ENCODE peak calls at places on chromosomes 1 and 21, in nine cellular contexts. U is hepatocyte, B is SK-N-SH, N is PC-3, V is neural progenitor cell, O is HCT116, Q is MM.1S, I is GM23338, F is OCI-LY7. X is an unnamed sample. For H3K4me1, the result is how much of the 10 kb centered on the place peaks cover.

GRCh38 chr1:72586023-72586685 is 303.8 kb upstream of the NEGR1 start:
- DNase-seq in U (no peak), B (no peak), N (no peak), V (no peak), O (no peak), Q (no peak), I (no peak), F (no peak), X (no peak)

GRCh38 chr1:164440222-164440621 is 118.8 kb upstream of the PBX1 start:
- DNase-seq in U (peak), B (peak), N (peak), V (peak), O (no peak), Q (peak), I (peak), F (no peak), X (peak)

GRCh38 chr1:43653339-43653738 is 3.4 kb downstream of the KDM4A start:
- DNase-seq in U (peak), B (no peak), N (peak), V (peak), O (no peak), Q (peak), I (peak), F (peak), X (peak)

GRCh38 chr1:2983706-2984398 is 37.4 kb upstream of the ACTRT2 start:
- DNase-seq in U (no peak), B (no peak), N (no peak), V (no peak), O (no peak), Q (no peak), I (no peak), F (no peak), X (no peak)

GRCh38 chr1:218778731-218779130 is 394.9 kb upstream of the LYPLAL1 start:
- DNase-seq in U (no peak), B (peak), N (peak), V (no peak), O (no peak), Q (no peak), I (no peak), F (no peak), X (no peak)

GRCh38 chr1:64550505-64550904 is 80.6 kb downstream of the CACHD1 start:
- DNase-seq in U (no peak), B (no peak), N (no peak), V (no peak), O (no peak), Q (no peak), I (no peak), F (no peak), X (no peak)

GRCh38 chr1:7633521-7634245 is 137.4 kb upstream of the VAMP3 start:
- DNase-seq in U (no peak), B (no peak), N (no peak), V (no peak), O (no peak), Q (no peak), I (no peak), F (no peak), X (no peak)

GRCh38 chr1:162222019-162222418 is 152.5 kb downstream of the NOS1AP start:
- DNase-seq in U (no peak), B (no peak), N (no peak), V (no peak), O (no peak), Q (no peak), I (no peak), F (no peak), X (no peak)

GRCh38 chr1:241555526-241555925 is 23.3 kb downstream of the KMO start:
- DNase-seq in U (no peak), B (no peak), N (peak), V (no peak), O (no peak), Q (no peak), I (no peak), F (no peak), X (no peak)

GRCh38 chr1:42753070-42753469 is 13.0 kb upstream of the CLDN19 start:
- DNase-seq in U (no peak), B (no peak), N (no peak), V (no peak), O (no peak), Q (no peak), I (no peak), F (no peak), X (peak)

GRCh38 chr1:175822575-175822974 is 79.2 kb upstream of the TNR start:
- DNase-seq in U (no peak), B (no peak), N (peak), V (no peak), O (no peak), Q (no peak), I (no peak), F (no peak), X (peak)

GRCh38 chr1:20974069-20974468 is 187.0 kb upstream of the HP1BP3 start:
- DNase-seq in U (no peak), B (no peak), N (no peak), V (no peak), O (no peak), Q (no peak), I (no peak), F (no peak), X (peak)

GRCh38 chr1:7518411-7518810 is 252.7 kb upstream of the VAMP3 start:
- DNase-seq in U (no peak), B (no peak), N (no peak), V (no peak), O (no peak), Q (no peak), I (no peak), F (no peak), X (no peak)

GRCh38 chr1:70057500-70057899 is 147.9 kb downstream of the LRRC40 start:
- DNase-seq in U (no peak), B (no peak), N (no peak), V (no peak), O (no peak), Q (no peak), I (no peak), F (no peak), X (peak)

GRCh38 chr1:227316941-227317540 is 1.3 kb downstream of the CDC42BPA start:
- DNase-seq in U (no peak), B (peak), N (peak), V (peak), O (no peak), Q (no peak), I (no peak), F (no peak), X (peak)

GRCh38 chr1:178490967-178491366 is 5.8 kb downstream of the CLEC20A start:
- DNase-seq in U (no peak), B (no peak), N (no peak), V (no peak), O (no peak), Q (no peak), I (no peak), F (no peak), X (no peak)

GRCh38 chr1:156204686-156205085 is 8.1 kb upstream of the PMF1 start:
- DNase-seq in U (no peak), B (no peak), N (no peak), V (no peak), O (no peak), Q (no peak), I (no peak), F (no peak), X (no peak)

GRCh38 chr21:26659181-26659580 is 86.1 kb upstream of the CYYR1 start:
- DNase-seq in U (no peak), B (no peak), N (no peak), V (no peak), O (no peak), Q (no peak), I (no peak), F (no peak), X (no peak)

GRCh38 chr1:187396929-187397796 is 568.4 kb downstream of the PLA2G4A start:
- DNase-seq in U (no peak), B (no peak), N (no peak), V (peak), O (no peak), Q (no peak), I (peak), F (no peak), X (no peak)

GRCh38 chr1:95023399-95024050 is 49.2 kb downstream of the ALG14 start:
- DNase-seq in U (no peak), B (no peak), N (peak), V (no peak), O (no peak), Q (no peak), I (no peak), F (no peak), X (peak)

GRCh38 chr1:3238705-3239278 is 169.8 kb downstream of the PRDM16 start:
- DNase-seq in U (no peak), B (no peak), N (no peak), V (no peak), O (no peak), Q (no peak), I (no peak), F (no peak), X (no peak)

GRCh38 chr1:100642826-100643225 is 76.7 kb upstream of the VCAM1 start:
- DNase-seq in U (no peak), B (no peak), N (no peak), V (no peak), O (no peak), Q (no peak), I (no peak), F (no peak), X (no peak)

GRCh38 chr1:25545767-25546166 is 2.4 kb downstream of the LDLRAP1 start:
- DNase-seq in U (no peak), B (no peak), N (no peak), V (no peak), O (no peak), Q (no peak), I (no peak), F (peak), X (no peak)

GRCh38 chr1:1847501-1848289 is 43.2 kb downstream of the GNB1 start:
- DNase-seq in U (no peak), B (no peak), N (no peak), V (no peak), O (no peak), Q (no peak), I (no peak), F (peak), X (no peak)

GRCh38 chr1:8422439-8423133 is 104.7 kb downstream of the SLC45A1 start:
- DNase-seq in U (peak), B (peak), N (peak), V (peak), O (no peak), Q (no peak), I (peak), F (peak), X (peak)

GRCh38 chr1:156592910-156593732 is 1.5 kb downstream of the NAXE start:
- DNase-seq in U (no peak), B (no peak), N (no peak), V (no peak), O (no peak), Q (peak), I (no peak), F (peak), X (peak)

GRCh38 chr1:199690520-199690919 is 337.0 kb upstream of the NR5A2 start:
- DNase-seq in U (no peak), B (no peak), N (no peak), V (no peak), O (no peak), Q (no peak), I (no peak), F (peak), X (no peak)

GRCh38 chr1:153349363-153350340 is 1.0 kb upstream of the PGLYRP4 start:
- DNase-seq in U (no peak), B (no peak), N (no peak), V (no peak), O (no peak), Q (no peak), I (no peak), F (no peak), X (no peak)

GRCh38 chr1:9590945-9591668 is 2.4 kb downstream of the TMEM201 start:
- DNase-seq in U (no peak), B (no peak), N (no peak), V (peak), O (no peak), Q (no peak), I (no peak), F (peak), X (no peak)

GRCh38 chr1:118928739-118929554 is 59.2 kb downstream of the TBX15 start:
- DNase-seq in U (peak), B (no peak), N (peak), V (peak), O (no peak), Q (peak), I (peak), F (peak), X (peak)

GRCh38 chr21:27269646-27270045 is 302.8 kb upstream of the ADAMTS5 start:
- DNase-seq in U (peak), B (no peak), N (peak), V (no peak), O (no peak), Q (no peak), I (no peak), F (no peak), X (peak)

GRCh38 chr1:201795066-201795465 is 33.9 kb upstream of the IPO9 start:
- DNase-seq in U (peak), B (peak), N (peak), V (peak), O (peak), Q (no peak), I (peak), F (peak), X (peak)

GRCh38 chr1:54345116-54345515 is 61.1 kb downstream of the SSBP3 start:
- DNase-seq in U (no peak), B (no peak), N (no peak), V (no peak), O (no peak), Q (no peak), I (no peak), F (no peak), X (no peak)

GRCh38 chr1:54350360-54350759 is 55.8 kb downstream of the SSBP3 start:
- DNase-seq in U (no peak), B (no peak), N (no peak), V (no peak), O (no peak), Q (no peak), I (no peak), F (no peak), X (no peak)

GRCh38 chr1:54348700-54349021 is 57.5 kb downstream of the SSBP3 start:
- DNase-seq in U (no peak), B (no peak), N (no peak), V (no peak), O (no peak), Q (no peak), I (no peak), F (no peak), X (no peak)

GRCh38 chr1:54347261-54347954 is 58.8 kb downstream of the SSBP3 start:
- DNase-seq in U (no peak), B (no peak), N (no peak), V (no peak), O (no peak), Q (no peak), I (no peak), F (no peak), X (no peak)

DNA sequence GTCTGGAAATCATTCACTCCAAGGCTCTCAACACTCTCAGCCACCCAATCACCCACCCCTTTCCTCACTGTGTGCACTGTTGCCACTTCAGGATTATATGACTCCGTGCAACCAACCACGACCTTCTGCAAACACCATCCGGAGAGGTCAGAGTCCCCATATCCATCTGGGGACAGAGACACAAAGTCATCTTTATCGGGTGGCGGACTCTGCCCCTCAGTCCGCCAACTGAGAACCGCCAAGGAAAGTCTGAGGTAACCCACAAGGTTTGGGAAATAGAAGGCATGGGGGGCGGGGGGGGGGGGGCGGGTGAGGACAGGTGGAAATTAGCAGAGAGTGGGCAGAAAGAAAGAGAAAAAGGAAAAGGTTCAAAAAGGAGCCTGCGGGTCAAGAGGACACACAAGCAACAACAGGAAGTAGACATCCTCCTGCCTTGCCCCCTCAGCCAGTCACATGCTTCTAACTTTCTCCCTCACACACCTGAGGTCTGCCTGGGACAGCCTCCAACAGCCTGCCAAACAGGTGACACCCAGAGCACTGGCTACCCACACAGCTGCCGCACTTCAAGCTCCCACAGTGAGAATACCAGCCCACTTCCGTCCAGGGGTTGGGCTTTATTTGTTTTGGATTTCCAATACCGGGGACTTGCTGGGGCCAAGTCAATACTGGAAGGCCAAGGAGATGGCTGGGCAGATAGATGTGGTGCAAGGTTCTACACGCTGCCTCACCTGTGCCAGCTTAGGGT is 58.1 kb downstream of the SSBP3 start:
- DNase-seq in U (peak), B (no peak), N (no peak), V (no peak), O (no peak), Q (no peak), I (no peak), F (no peak), X (no peak)
- H3K4me1 ChIP-seq in U (under half), B (under half), N (under half), V (under half), O (under half), Q (under half), I (half or more), F (under half), X (under half)

DNA sequence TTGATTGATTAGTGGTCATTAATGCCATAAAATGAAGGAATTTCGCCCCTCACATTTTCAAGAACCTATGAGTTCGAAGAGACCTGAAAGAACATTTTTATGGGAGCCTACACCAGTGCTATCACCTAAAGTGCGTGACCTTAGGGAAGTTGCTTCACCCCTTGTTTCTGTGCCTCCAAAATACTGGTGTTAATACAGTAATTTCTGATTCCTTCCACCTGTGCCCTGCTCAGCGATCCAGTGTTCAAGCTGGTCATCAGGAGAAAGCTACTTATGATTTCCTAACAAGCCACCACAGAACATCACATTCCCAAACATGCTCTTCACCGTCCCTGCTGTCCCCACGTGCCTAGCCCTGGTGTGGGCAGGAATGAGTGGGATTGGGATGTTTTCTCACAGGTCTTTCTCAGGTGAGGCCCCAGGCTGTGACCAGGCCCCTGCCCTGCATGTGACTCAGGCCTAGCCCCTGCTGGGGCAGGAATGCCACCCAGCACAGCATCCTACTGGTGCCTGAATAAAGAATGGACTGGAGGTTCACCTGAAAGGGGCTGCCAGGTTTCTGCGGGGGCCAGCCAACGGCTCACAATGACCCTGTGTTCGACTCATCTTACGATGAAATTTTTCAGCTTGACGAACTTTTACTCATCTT is 60.3 kb downstream of the CD247 start:
- DNase-seq in U (no peak), B (no peak), N (no peak), V (no peak), O (no peak), Q (no peak), I (no peak), F (no peak), X (no peak)
- TF ChIP-seq EZH2phosphoT487 in U (no peak), B (no peak), N (no peak), V (no peak), O (no peak), Q (no peak), I (no peak), F (no peak), X (no peak)

GRCh38 chr1:184870319-184870718 is 104.0 kb downstream of the NIBAN1 start:
- DNase-seq in U (no peak), B (no peak), N (no peak), V (no peak), O (no peak), Q (no peak), I (no peak), F (no peak), X (no peak)
- H3K4me1 ChIP-seq in U (under half), B (under half), N (under half), V (under half), O (under half), Q (under half), I (under half), F (under half), X (under half)

DNA sequence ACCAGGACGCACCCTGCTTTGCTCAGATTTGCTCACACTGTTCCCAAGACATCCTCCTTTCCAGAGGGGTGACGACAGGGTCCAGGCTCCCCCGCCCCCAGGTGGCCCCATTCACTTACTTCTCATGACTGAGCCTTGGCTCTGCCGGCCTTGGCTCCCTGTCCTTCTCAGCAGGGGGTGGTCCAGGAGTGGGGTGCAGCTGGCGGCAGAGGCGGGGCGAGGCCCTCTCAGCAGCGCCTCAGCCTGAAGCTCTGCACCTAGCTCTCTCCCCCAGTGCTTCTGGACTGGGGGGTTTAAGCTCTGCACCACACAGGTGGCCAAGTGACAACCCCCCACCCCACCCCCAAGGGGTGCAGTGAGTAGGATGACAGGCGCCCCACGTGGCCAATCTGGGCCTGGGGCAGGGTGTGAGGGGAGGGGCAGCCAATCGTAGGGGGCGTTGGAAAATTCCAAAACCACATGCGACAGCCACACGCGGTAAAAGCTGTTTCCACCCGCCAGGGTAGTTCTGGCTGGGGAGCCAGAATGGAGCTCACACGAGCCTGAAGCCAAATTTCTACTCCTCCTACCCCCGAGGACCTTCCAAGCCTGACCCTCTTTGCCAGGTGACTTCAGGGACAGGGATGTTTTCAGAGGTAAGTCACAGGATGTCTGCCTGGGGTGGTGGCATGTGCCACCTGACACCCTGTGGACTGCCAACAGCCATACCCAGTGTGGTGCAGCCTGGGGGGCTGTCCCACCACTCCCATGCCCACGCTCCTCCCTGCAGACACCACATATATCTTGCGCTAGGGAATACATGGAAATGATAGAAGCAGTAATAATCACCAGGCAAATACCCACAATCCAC is 5.6 kb downstream of the RORC start:
- DNase-seq in U (peak), B (no peak), N (no peak), V (peak), O (no peak), Q (no peak), I (peak), F (peak), X (no peak)
- TF ChIP-seq EZH2phosphoT487 in U (no peak), B (no peak), N (no peak), V (no peak), O (no peak), Q (no peak), I (no peak), F (no peak), X (no peak)

GRCh38 chr21:44929242-44929798 is 8.6 kb upstream of the ITGB2 start:
- DNase-seq in U (no peak), B (no peak), N (peak), V (no peak), O (no peak), Q (no peak), I (no peak), F (no peak), X (peak)
- H3K4me1 ChIP-seq in U (under half), B (under half), N (half or more), V (under half), O (under half), Q (under half), I (under half), F (half or more), X (half or more)

DNA sequence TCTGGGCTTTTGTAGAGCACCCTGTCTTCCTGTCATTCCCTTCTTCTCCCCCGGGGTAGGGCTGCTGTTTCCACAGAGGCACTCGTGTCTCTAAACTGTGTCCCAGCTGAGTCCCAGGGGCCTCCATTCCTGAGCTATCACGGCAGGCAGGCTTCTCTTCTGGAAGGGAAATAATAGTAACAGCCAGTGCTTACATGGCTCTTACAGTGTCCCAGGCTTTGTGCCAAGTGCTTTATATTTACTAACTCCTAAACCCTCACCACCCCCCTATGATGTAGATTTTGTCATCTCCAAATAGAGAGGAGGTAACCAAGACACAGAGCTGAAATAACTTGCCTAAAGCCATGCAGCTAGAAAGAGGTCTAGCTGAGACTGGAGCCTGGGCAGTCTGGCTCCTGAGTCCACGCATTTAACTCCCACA is 1.4 kb upstream of the CELF3 start:
- DNase-seq in U (no peak), B (no peak), N (peak), V (no peak), O (no peak), Q (no peak), I (no peak), F (no peak), X (peak)
- TF ChIP-seq EZH2phosphoT487 in U (no peak), B (no peak), N (no peak), V (no peak), O (no peak), Q (no peak), I (no peak), F (no peak), X (no peak)